ENCODE peak calls at places on chromosome 14, in five cellular contexts. X, A, Q, P and H are unnamed samples.
A peak's percentile ranks its signal among the peaks of the same experiment; 100 is the strongest.

GRCh38 chr14:40417777-40418401 is 985.7 kb upstream of the FBXO33 start:
- DNase-seq in X (peak; percentile 46), A (peak; percentile 70), Q (no peak), P (peak; percentile 62), H (peak; percentile 36)

GRCh38 chr14:99632410-99633035 is 12.4 kb upstream of the HHIPL1 start:
- DNase-seq in X (no peak), A (no peak), Q (no peak), P (no peak), H (no peak)

GRCh38 chr14:90518941-90519256 is 122.1 kb downstream of the CALM1 start:
- DNase-seq in X (no peak), A (peak; percentile 68), Q (peak; percentile 11), P (peak; percentile 91), H (peak; percentile 14)

GRCh38 chr14:61609143-61609851 is 86.0 kb upstream of the HIF1A start:
- DNase-seq in X (no peak), A (peak; percentile 76), Q (peak; percentile 66), P (no peak), H (peak; percentile 70)

GRCh38 chr14:58955294-58955821 is 233.1 kb upstream of the DAAM1 start:
- DNase-seq in X (no peak), A (no peak), Q (peak; percentile 41), P (no peak), H (peak; percentile 57)

GRCh38 chr14:88798161-88798560 is 5.4 kb upstream of the EML5 start:
- DNase-seq in X (no peak), A (no peak), Q (no peak), P (no peak), H (no peak)

GRCh38 chr14:54299393-54300363 is 97.1 kb upstream of the CDKN3 start:
- DNase-seq in X (no peak), A (no peak), Q (peak; percentile 32), P (no peak), H (no peak)

GRCh38 chr14:87995500-87996275 is 2.7 kb upstream of the GALC start:
- DNase-seq in X (no peak), A (no peak), Q (no peak), P (no peak), H (peak; percentile 12)

GRCh38 chr14:58823309-58823708 is 185.5 kb downstream of the DACT1 start:
- DNase-seq in X (no peak), A (no peak), Q (no peak), P (no peak), H (no peak)

GRCh38 chr14:89406941-89407340 is 10.1 kb downstream of the FOXN3 start:
- DNase-seq in X (no peak), A (no peak), Q (no peak), P (no peak), H (peak; percentile 53)

GRCh38 chr14:51308872-51309271 is 68.8 kb downstream of the TMX1 start:
- DNase-seq in X (no peak), A (no peak), Q (no peak), P (no peak), H (no peak)

GRCh38 chr14:24080888-24081738 is 9.8 kb downstream of the CPNE6 start:
- DNase-seq in X (no peak), A (peak; percentile 79), Q (no peak), P (peak; percentile 81), H (peak; percentile 29)

GRCh38 chr14:90676356-90676755 is 139.9 kb downstream of the TTC7B start:
- DNase-seq in X (no peak), A (no peak), Q (peak; percentile 32), P (no peak), H (no peak)

GRCh38 chr14:80310950-80311349 is 99.6 kb upstream of the DIO2 start:
- DNase-seq in X (no peak), A (no peak), Q (peak; percentile 25), P (no peak), H (peak; percentile 21)

GRCh38 chr14:102848830-102849521 is 71.7 kb downstream of the TRAF3 start:
- DNase-seq in X (no peak), A (no peak), Q (no peak), P (no peak), H (no peak)

GRCh38 chr14:78758333-78758732 is 588.2 kb downstream of the NRXN3 start:
- DNase-seq in X (peak; percentile 38), A (no peak), Q (peak; percentile 17), P (no peak), H (peak; percentile 3)

GRCh38 chr14:75905505-75905904 is 76.3 kb downstream of the TGFB3 start:
- DNase-seq in X (no peak), A (no peak), Q (peak; percentile 53), P (no peak), H (peak; percentile 41)

GRCh38 chr14:103628221-103628683 is 759 bp upstream of the KLC1 start:
- DNase-seq in X (peak; percentile 36), A (peak; percentile 76), Q (peak; percentile 79), P (peak; percentile 78), H (peak; percentile 90)

GRCh38 chr14:32203928-32204357 is 874 bp upstream of the RNU6-8 start:
- DNase-seq in X (peak; percentile 29), A (peak; percentile 27), Q (no peak), P (no peak), H (no peak)

GRCh38 chr14:81485372-81485771 is 48.3 kb downstream of the SEL1L start:
- DNase-seq in X (no peak), A (no peak), Q (no peak), P (no peak), H (no peak)

GRCh38 chr14:100539319-100539645 is 47.9 kb downstream of the BEGAIN start:
- DNase-seq in X (no peak), A (no peak), Q (no peak), P (no peak), H (no peak)

GRCh38 chr14:24232645-24233537 is at the start of gene GMPR2:
- DNase-seq in X (no peak), A (no peak), Q (no peak), P (no peak), H (peak; percentile 26)

GRCh38 chr14:62002636-62003035 is 240.4 kb downstream of the SNAPC1 start:
- DNase-seq in X (no peak), A (no peak), Q (peak; percentile 55), P (no peak), H (peak; percentile 6)

GRCh38 chr14:59803052-59803451 is 67.5 kb downstream of the RTN1 start:
- DNase-seq in X (no peak), A (no peak), Q (no peak), P (no peak), H (no peak)

GRCh38 chr14:55094630-55095157 is 34.4 kb upstream of the LGALS3 start:
- DNase-seq in X (no peak), A (no peak), Q (peak; percentile 85), P (no peak), H (peak; percentile 79)

GRCh38 chr14:35390577-35391387 is 13.8 kb downstream of the NFKBIA start:
- DNase-seq in X (no peak), A (no peak), Q (no peak), P (no peak), H (peak; percentile 84)

GRCh38 chr14:99468836-99469592 is 11.6 kb downstream of the SETD3 start:
- DNase-seq in X (no peak), A (no peak), Q (peak; percentile 32), P (no peak), H (no peak)

GRCh38 chr14:72611956-72612500 is 281.9 kb downstream of the DPF3 start:
- DNase-seq in X (no peak), A (peak; percentile 7), Q (no peak), P (peak; percentile 11), H (no peak)

DNA sequence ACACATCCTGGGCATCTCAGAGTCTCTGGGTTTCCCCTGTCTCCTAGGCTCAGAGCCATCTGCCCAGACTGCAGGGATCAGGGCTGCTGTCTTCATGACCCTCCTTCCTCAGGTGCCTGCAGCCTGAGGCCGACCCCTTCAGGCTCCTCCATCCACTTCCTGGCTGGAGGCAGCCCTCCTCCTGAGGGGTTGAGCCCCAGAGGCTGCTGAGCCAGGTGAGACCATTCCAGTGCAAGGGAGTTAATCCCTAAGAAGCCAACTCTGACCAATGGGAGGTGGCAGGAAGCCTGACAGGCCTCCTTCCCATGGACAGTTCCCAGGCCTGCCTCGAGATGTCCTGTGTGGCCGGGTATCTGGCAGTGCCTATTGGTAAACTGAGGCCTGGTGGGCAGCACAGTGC is 8.4 kb upstream of the PPP4R4 start:
- DNase-seq in X (no peak), A (peak; percentile 46), Q (no peak), P (no peak), H (no peak)
- H3K23ac ChIP-seq in X (peak overlapping the region; percentile 23), A (no peak overlapping the region), Q (no peak overlapping the region), P (no peak overlapping the region), H (no peak overlapping the region)

GRCh38 chr14:20626274-20626673 is 15.2 kb downstream of the OR6S1 start:
- DNase-seq in X (no peak), A (no peak), Q (no peak), P (no peak), H (no peak)

GRCh38 chr14:20624495-20625070 is 16.9 kb downstream of the OR6S1 start:
- DNase-seq in X (no peak), A (peak; percentile 85), Q (peak; percentile 60), P (peak; percentile 74), H (peak; percentile 66)

GRCh38 chr14:20628063-20628854 is 13.2 kb downstream of the OR6S1 start:
- DNase-seq in X (no peak), A (no peak), Q (no peak), P (no peak), H (no peak)

GRCh38 chr14:20630340-20631022 is 11.0 kb downstream of the OR6S1 start:
- DNase-seq in X (no peak), A (peak; percentile 70), Q (peak; percentile 58), P (peak; percentile 89), H (no peak)

DNA sequence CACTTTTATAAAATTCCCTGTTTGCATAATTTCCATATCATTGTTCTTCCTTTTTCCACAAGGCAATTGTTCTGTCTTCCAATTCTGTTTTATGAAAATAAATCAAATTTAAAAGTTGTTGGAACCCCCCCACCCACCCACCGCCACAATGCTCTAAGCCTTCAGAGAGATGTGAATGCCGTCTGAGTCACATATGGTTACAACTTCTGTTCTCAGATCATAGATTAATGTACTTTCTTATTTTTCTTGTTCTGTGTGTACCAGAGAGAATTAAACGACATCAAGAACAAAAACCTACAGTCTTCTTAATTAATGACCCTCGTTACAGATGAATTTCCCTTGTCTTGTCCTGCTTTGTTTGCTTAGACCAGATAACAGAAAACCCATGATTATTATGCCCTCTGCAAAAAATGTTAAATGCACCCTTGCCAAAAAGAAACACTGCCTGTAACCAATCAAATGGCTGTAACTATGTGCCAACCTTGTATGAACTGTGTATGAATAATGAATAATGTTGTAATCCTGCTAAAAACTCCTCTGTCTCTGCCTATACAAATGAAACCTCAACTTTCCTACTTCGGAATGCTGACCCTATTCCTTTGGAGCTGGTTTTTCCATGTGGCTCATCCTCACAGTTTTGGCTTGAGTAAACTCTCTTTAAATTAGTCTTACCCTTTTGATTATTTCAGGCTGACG is 14.0 kb downstream of the OR6S1 start:
- DNase-seq in X (no peak), A (no peak), Q (no peak), P (no peak), H (no peak)
- H3K9ac ChIP-seq in X (no peak overlapping the region), A (no peak overlapping the region), Q (no peak overlapping the region), P (no peak overlapping the region), H (no peak overlapping the region)

GRCh38 chr14:70416322-70416716 is 571 bp downstream of the SYNJ2BP start:
- DNase-seq in X (no peak), A (no peak), Q (peak; percentile 8), P (no peak), H (peak; percentile 22)

GRCh38 chr14:70415788-70416187 is 1.1 kb downstream of the SYNJ2BP start:
- DNase-seq in X (no peak), A (no peak), Q (no peak), P (no peak), H (peak; percentile 16)

GRCh38 chr14:70422538-70422937 is 5.6 kb upstream of the SYNJ2BP start:
- DNase-seq in X (no peak), A (no peak), Q (peak; percentile 16), P (no peak), H (no peak)

GRCh38 chr14:70416717-70417349 is at the start of gene SYNJ2BP:
- DNase-seq in X (peak; percentile 18), A (peak; percentile 88), Q (peak; percentile 70), P (peak; percentile 78), H (peak; percentile 77)
- H3K23ac ChIP-seq in X (no peak within 1 kb of the TSS), A (no peak within 1 kb of the TSS), Q (peak within 1 kb of the TSS; percentile 86), P (no peak within 1 kb of the TSS), H (no peak within 1 kb of the TSS)

GRCh38 chr14:69059658-69060648 is 80.9 kb upstream of the ACTN1 start:
- DNase-seq in X (no peak), A (no peak), Q (peak; percentile 99), P (no peak), H (peak; percentile 100)
- H3K9ac ChIP-seq in X (no peak overlapping the region), A (no peak overlapping the region), Q (peak overlapping the region; percentile 24), P (no peak overlapping the region), H (peak overlapping the region; percentile 67)